ENCODE peak calls at places on chromosomes 11 and 22, in six cellular contexts. One of them, this sample, is unnamed.
A peak's percentile ranks its signal among the peaks of the same experiment; 100 is the strongest.

GRCh38 chr22:35377735-35378134 is 3.2 kb upstream of the HMOX1 start:
- DNase-seq in Calu3: no peak
- DNase-seq in cardiac fibroblast: no peak
- DNase-seq in bronchial epithelial cell: no peak
- DNase-seq in Peyer's patch: no peak
- DNase-seq in tibial artery: no peak
- DNase-seq in this sample: no peak

GRCh38 chr11:77374611-77375031 is 73.1 kb upstream of the GDPD4 start:
- DNase-seq in Calu3: no peak
- DNase-seq in cardiac fibroblast: no peak
- DNase-seq in bronchial epithelial cell: peak; percentile 85
- DNase-seq in Peyer's patch: no peak
- DNase-seq in tibial artery: no peak
- DNase-seq in this sample: peak; percentile 79

GRCh38 chr11:132994038-132994502 is 538.2 kb downstream of the OPCML start:
- DNase-seq in Calu3: no peak
- DNase-seq in cardiac fibroblast: no peak
- DNase-seq in bronchial epithelial cell: no peak
- DNase-seq in Peyer's patch: no peak
- DNase-seq in tibial artery: no peak
- DNase-seq in this sample: no peak

GRCh38 chr11:46386674-46387073 is 4.9 kb downstream of the CHRM4 start:
- DNase-seq in Calu3: no peak
- DNase-seq in cardiac fibroblast: no peak
- DNase-seq in bronchial epithelial cell: peak; percentile 68
- DNase-seq in Peyer's patch: no peak
- DNase-seq in tibial artery: no peak
- DNase-seq in this sample: peak; percentile 58

GRCh38 chr11:124920870-124921609 is 2.0 kb downstream of the HEPN1 start:
- DNase-seq in Calu3: no peak
- DNase-seq in cardiac fibroblast: peak; percentile 77
- DNase-seq in bronchial epithelial cell: peak; percentile 29
- DNase-seq in Peyer's patch: peak; percentile 49
- DNase-seq in tibial artery: peak; percentile 71
- DNase-seq in this sample: peak; percentile 41

GRCh38 chr11:132405728-132406127 is 1035.3 kb downstream of the NTM start:
- DNase-seq in Calu3: no peak
- DNase-seq in cardiac fibroblast: no peak
- DNase-seq in bronchial epithelial cell: no peak
- DNase-seq in Peyer's patch: no peak
- DNase-seq in tibial artery: no peak
- DNase-seq in this sample: no peak

GRCh38 chr11:111707039-111707690 is 59.0 kb downstream of the PPP2R1B start:
- DNase-seq in Calu3: peak; percentile 31
- DNase-seq in cardiac fibroblast: peak; percentile 96
- DNase-seq in bronchial epithelial cell: peak; percentile 77
- DNase-seq in Peyer's patch: no peak
- DNase-seq in tibial artery: peak; percentile 51
- DNase-seq in this sample: peak; percentile 89

GRCh38 chr22:26835929-26836528 is 178.6 kb downstream of the MIAT start:
- DNase-seq in Calu3: peak; percentile 75
- DNase-seq in cardiac fibroblast: peak; percentile 55
- DNase-seq in bronchial epithelial cell: peak; percentile 40
- DNase-seq in Peyer's patch: peak; percentile 17
- DNase-seq in tibial artery: peak; percentile 41
- DNase-seq in this sample: peak; percentile 53

GRCh38 chr11:69286358-69287327 is 7.3 kb upstream of the MYEOV start:
- DNase-seq in Calu3: no peak
- DNase-seq in cardiac fibroblast: no peak
- DNase-seq in bronchial epithelial cell: no peak
- DNase-seq in Peyer's patch: no peak
- DNase-seq in tibial artery: no peak
- DNase-seq in this sample: no peak

GRCh38 chr11:46247664-46248063 is 29.8 kb upstream of the CREB3L1 start:
- DNase-seq in Calu3: peak; percentile 70
- DNase-seq in cardiac fibroblast: no peak
- DNase-seq in bronchial epithelial cell: peak; percentile 71
- DNase-seq in Peyer's patch: no peak
- DNase-seq in tibial artery: no peak
- DNase-seq in this sample: peak; percentile 83

GRCh38 chr11:117887431-117888139 is 11.1 kb upstream of the FXYD6 start:
- DNase-seq in Calu3: no peak
- DNase-seq in cardiac fibroblast: no peak
- DNase-seq in bronchial epithelial cell: no peak
- DNase-seq in Peyer's patch: no peak
- DNase-seq in tibial artery: no peak
- DNase-seq in this sample: no peak

GRCh38 chr22:38757464-38757757 is 1.6 kb upstream of the SUN2 start:
- DNase-seq in Calu3: no peak
- DNase-seq in cardiac fibroblast: no peak
- DNase-seq in bronchial epithelial cell: no peak
- DNase-seq in Peyer's patch: no peak
- DNase-seq in tibial artery: no peak
- DNase-seq in this sample: no peak

GRCh38 chr11:10934293-10934850 is 76.5 kb upstream of the ZBED5 start:
- DNase-seq in Calu3: peak; percentile 21
- DNase-seq in cardiac fibroblast: no peak
- DNase-seq in bronchial epithelial cell: no peak
- DNase-seq in Peyer's patch: no peak
- DNase-seq in tibial artery: no peak
- DNase-seq in this sample: peak; percentile 47

GRCh38 chr11:26079966-26080365 is 252.0 kb upstream of the ANO3 start:
- DNase-seq in Calu3: no peak
- DNase-seq in cardiac fibroblast: no peak
- DNase-seq in bronchial epithelial cell: peak; percentile 21
- DNase-seq in Peyer's patch: no peak
- DNase-seq in tibial artery: no peak
- DNase-seq in this sample: no peak

GRCh38 chr11:102237096-102237735 is 80.1 kb upstream of the BIRC3 start:
- DNase-seq in Calu3: no peak
- DNase-seq in cardiac fibroblast: peak; percentile 20
- DNase-seq in bronchial epithelial cell: no peak
- DNase-seq in Peyer's patch: no peak
- DNase-seq in tibial artery: no peak
- DNase-seq in this sample: no peak

GRCh38 chr11:27933992-27934829 is 173.7 kb downstream of the KIF18A start:
- DNase-seq in Calu3: peak; percentile 4
- DNase-seq in cardiac fibroblast: peak; percentile 50
- DNase-seq in bronchial epithelial cell: peak; percentile 22
- DNase-seq in Peyer's patch: no peak
- DNase-seq in tibial artery: no peak
- DNase-seq in this sample: peak; percentile 67

GRCh38 chr11:61955416-61956135 is 5.4 kb downstream of the BEST1 start:
- DNase-seq in Calu3: no peak
- DNase-seq in cardiac fibroblast: no peak
- DNase-seq in bronchial epithelial cell: no peak
- DNase-seq in Peyer's patch: no peak
- DNase-seq in tibial artery: no peak
- DNase-seq in this sample: peak; percentile 43

GRCh38 chr11:61955031-61955415 is 4.9 kb downstream of the BEST1 start:
- DNase-seq in Calu3: no peak
- DNase-seq in cardiac fibroblast: peak; percentile 92
- DNase-seq in bronchial epithelial cell: peak; percentile 68
- DNase-seq in Peyer's patch: no peak
- DNase-seq in tibial artery: peak; percentile 86
- DNase-seq in this sample: peak; percentile 80

GRCh38 chr11:61952882-61953281 is 2.7 kb downstream of the BEST1 start:
- DNase-seq in Calu3: no peak
- DNase-seq in cardiac fibroblast: no peak
- DNase-seq in bronchial epithelial cell: no peak
- DNase-seq in Peyer's patch: no peak
- DNase-seq in tibial artery: no peak
- DNase-seq in this sample: no peak

GRCh38 chr11:61956191-61957027 is 6.3 kb downstream of the BEST1 start:
- DNase-seq in Calu3: no peak
- DNase-seq in cardiac fibroblast: no peak
- DNase-seq in bronchial epithelial cell: no peak
- DNase-seq in Peyer's patch: no peak
- DNase-seq in tibial artery: no peak
- DNase-seq in this sample: no peak

DNA sequence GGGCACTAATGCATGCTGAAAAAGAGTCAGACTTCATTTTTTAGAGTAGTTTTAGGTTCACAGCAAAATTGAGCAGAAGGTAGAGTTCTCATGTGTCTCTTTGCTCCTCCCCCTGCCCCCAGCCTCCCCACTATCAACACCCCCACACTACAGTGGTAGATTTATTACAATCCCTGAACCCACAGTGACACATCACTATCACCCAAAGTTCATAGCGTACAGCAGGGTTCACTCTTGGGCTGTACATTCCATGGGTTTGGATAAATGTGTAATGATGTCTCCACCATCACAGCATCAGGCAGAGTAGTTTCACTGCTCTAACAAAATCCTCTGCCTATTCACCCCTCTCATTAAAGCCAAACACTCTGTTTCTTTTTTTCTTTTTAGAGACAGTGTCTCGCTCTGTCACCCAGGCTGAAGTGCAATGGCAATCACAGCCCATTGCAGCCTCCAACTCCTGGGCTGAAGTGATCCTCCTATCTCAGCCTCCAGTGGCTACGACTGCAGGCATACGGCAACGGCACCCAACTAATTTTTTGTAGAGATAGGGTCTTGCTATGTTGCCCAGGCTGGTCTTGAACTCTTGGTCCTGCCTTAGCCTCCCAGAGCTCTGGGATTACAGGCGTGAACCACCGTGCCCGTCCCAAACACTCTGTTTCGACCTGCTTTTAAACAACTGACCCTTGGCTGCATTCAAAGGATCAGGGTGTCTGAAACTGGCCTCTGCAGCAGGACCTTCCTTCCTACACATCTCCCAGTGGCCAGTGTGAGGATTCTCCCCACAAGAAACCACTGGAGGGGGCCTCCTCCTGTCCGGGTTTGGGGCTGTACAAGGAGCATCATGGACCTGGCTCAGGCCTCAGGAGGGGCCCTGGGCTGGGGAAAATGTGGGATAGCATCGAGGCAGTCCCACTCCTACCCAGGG is 4.2 kb downstream of the BEST1 start:
- DNase-seq in Calu3: no peak
- DNase-seq in cardiac fibroblast: no peak
- DNase-seq in bronchial epithelial cell: no peak
- DNase-seq in Peyer's patch: no peak
- DNase-seq in tibial artery: no peak
- DNase-seq in this sample: no peak
- TF ChIP-seq CTCF in Calu3: no peak
- TF ChIP-seq CTCF in cardiac fibroblast: no peak
- TF ChIP-seq CTCF in bronchial epithelial cell: no peak
- TF ChIP-seq CTCF in Peyer's patch: no peak
- TF ChIP-seq CTCF in tibial artery: no peak
- TF ChIP-seq CTCF in this sample: no peak

GRCh38 chr11:1226981-1227550 is 4.2 kb downstream of the MUC5B start:
- DNase-seq in Calu3: no peak
- DNase-seq in cardiac fibroblast: no peak
- DNase-seq in bronchial epithelial cell: no peak
- DNase-seq in Peyer's patch: no peak
- DNase-seq in tibial artery: no peak
- DNase-seq in this sample: no peak
- TF ChIP-seq CTCF in Calu3: peak; percentile 33
- TF ChIP-seq CTCF in cardiac fibroblast: peak; percentile 51
- TF ChIP-seq CTCF in bronchial epithelial cell: no peak
- TF ChIP-seq CTCF in Peyer's patch: no peak
- TF ChIP-seq CTCF in tibial artery: no peak
- TF ChIP-seq CTCF in this sample: no peak

GRCh38 chr11:107973641-107974040 is 35.1 kb upstream of the CUL5 start:
- DNase-seq in Calu3: no peak
- DNase-seq in cardiac fibroblast: no peak
- DNase-seq in bronchial epithelial cell: no peak
- DNase-seq in Peyer's patch: no peak
- DNase-seq in tibial artery: no peak
- DNase-seq in this sample: no peak
- TF ChIP-seq CTCF in Calu3: no peak
- TF ChIP-seq CTCF in cardiac fibroblast: no peak
- TF ChIP-seq CTCF in bronchial epithelial cell: no peak
- TF ChIP-seq CTCF in Peyer's patch: no peak
- TF ChIP-seq CTCF in tibial artery: no peak
- TF ChIP-seq CTCF in this sample: no peak

GRCh38 chr11:65027213-65028067 is at the start of gene SNX15:
- DNase-seq in Calu3: peak; percentile 93
- DNase-seq in cardiac fibroblast: peak; percentile 98
- DNase-seq in bronchial epithelial cell: peak; percentile 89
- DNase-seq in Peyer's patch: peak; percentile 95
- DNase-seq in tibial artery: peak; percentile 93
- DNase-seq in this sample: peak; percentile 97
- TF ChIP-seq CTCF in Calu3: peak; percentile 77
- TF ChIP-seq CTCF in cardiac fibroblast: peak; percentile 68
- TF ChIP-seq CTCF in bronchial epithelial cell: peak; percentile 71
- TF ChIP-seq CTCF in Peyer's patch: peak; percentile 55
- TF ChIP-seq CTCF in tibial artery: peak; percentile 78
- TF ChIP-seq CTCF in this sample: peak; percentile 64

GRCh38 chr11:32310218-32310601 is 125.1 kb downstream of the WT1 start:
- DNase-seq in Calu3: no peak
- DNase-seq in cardiac fibroblast: no peak
- DNase-seq in bronchial epithelial cell: no peak
- DNase-seq in Peyer's patch: no peak
- DNase-seq in tibial artery: no peak
- DNase-seq in this sample: no peak

GRCh38 chr11:32312206-32312817 is 123.0 kb downstream of the WT1 start:
- DNase-seq in Calu3: no peak
- DNase-seq in cardiac fibroblast: peak; percentile 46
- DNase-seq in bronchial epithelial cell: peak; percentile 48
- DNase-seq in Peyer's patch: no peak
- DNase-seq in tibial artery: no peak
- DNase-seq in this sample: peak; percentile 31

GRCh38 chr11:32311351-32312077 is 123.8 kb downstream of the WT1 start:
- DNase-seq in Calu3: no peak
- DNase-seq in cardiac fibroblast: no peak
- DNase-seq in bronchial epithelial cell: no peak
- DNase-seq in Peyer's patch: no peak
- DNase-seq in tibial artery: no peak
- DNase-seq in this sample: no peak

GRCh38 chr11:32315121-32315520 is 120.2 kb downstream of the WT1 start:
- DNase-seq in Calu3: no peak
- DNase-seq in cardiac fibroblast: no peak
- DNase-seq in bronchial epithelial cell: no peak
- DNase-seq in Peyer's patch: no peak
- DNase-seq in tibial artery: no peak
- DNase-seq in this sample: no peak

GRCh38 chr11:32312865-32313403 is 122.4 kb downstream of the WT1 start:
- DNase-seq in Calu3: peak; percentile 60
- DNase-seq in cardiac fibroblast: peak; percentile 78
- DNase-seq in bronchial epithelial cell: peak; percentile 76
- DNase-seq in Peyer's patch: no peak
- DNase-seq in tibial artery: no peak
- DNase-seq in this sample: peak; percentile 84
- TF ChIP-seq CTCF in Calu3: peak; percentile 84
- TF ChIP-seq CTCF in cardiac fibroblast: peak; percentile 72
- TF ChIP-seq CTCF in bronchial epithelial cell: peak; percentile 59
- TF ChIP-seq CTCF in Peyer's patch: no peak
- TF ChIP-seq CTCF in tibial artery: peak; percentile 22
- TF ChIP-seq CTCF in this sample: peak; percentile 53

DNA sequence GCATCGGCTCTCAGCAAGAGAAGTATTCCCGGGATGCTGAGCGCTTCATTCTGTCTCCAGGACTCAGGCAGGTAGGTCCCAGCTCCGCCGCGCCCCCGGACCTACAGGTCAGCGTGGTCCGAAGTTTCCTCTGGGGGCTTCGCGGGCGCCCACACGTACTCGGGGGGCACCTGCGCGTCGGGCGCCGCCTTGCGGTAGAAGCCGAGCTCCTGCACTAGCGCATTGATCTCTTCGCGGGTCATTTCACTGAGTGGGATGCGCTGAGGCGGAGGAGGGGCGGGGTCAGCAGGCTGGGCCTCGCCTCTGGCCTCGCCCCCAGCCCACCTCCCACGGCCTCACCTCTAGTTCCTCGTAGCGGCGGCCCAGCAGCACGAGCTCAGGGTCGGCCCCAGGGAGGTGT is 2.5 kb downstream of the SELENOM start:
- DNase-seq in Calu3: no peak
- DNase-seq in cardiac fibroblast: no peak
- DNase-seq in bronchial epithelial cell: no peak
- DNase-seq in Peyer's patch: no peak
- DNase-seq in tibial artery: peak; percentile 46
- DNase-seq in this sample: peak; percentile 31
- TF ChIP-seq CTCF in Calu3: no peak
- TF ChIP-seq CTCF in cardiac fibroblast: no peak
- TF ChIP-seq CTCF in bronchial epithelial cell: peak; percentile 28
- TF ChIP-seq CTCF in Peyer's patch: no peak
- TF ChIP-seq CTCF in tibial artery: peak; percentile 51
- TF ChIP-seq CTCF in this sample: peak; percentile 33

This sample was measured in epithelial cell of esophagus.